ENCODE peak calls at places on chromosomes 16 and 17, in six cellular contexts. C is NCI-H524, R is hypothalamus, I is RWPE1, Y is epithelial cell of esophagus, P is EL. B is an unnamed sample.

GRCh38 chr17:1644493-1645206 is 882 bp downstream of the SCARF1 start:
- DNase-seq in Y (peak), R (no peak), C (no peak), P (peak), I (peak), B (no peak)

GRCh38 chr17:66548659-66549311 is 246.4 kb downstream of the PRKCA start:
- DNase-seq in I (no peak), C (no peak), R (no peak), Y (no peak), P (peak), B (no peak)

GRCh38 chr16:5622234-5622884 is 524.8 kb upstream of the EEF2KMT start:
- DNase-seq in R (no peak), Y (no peak), P (no peak), C (no peak), I (no peak), B (no peak)

GRCh38 chr16:2163211-2163881 is 7.8 kb downstream of the TRAF7 start:
- DNase-seq in C (no peak), R (no peak), Y (peak), P (no peak), I (peak), B (no peak)

GRCh38 chr16:19152042-19152441 is 16.0 kb upstream of the SYT17 start:
- DNase-seq in P (no peak), Y (no peak), R (no peak), C (no peak), I (no peak), B (no peak)

GRCh38 chr16:67528870-67529638 is 425 bp downstream of the RIPOR1 start:
- DNase-seq in R (no peak), Y (peak), I (peak), C (no peak), P (peak), B (no peak)

GRCh38 chr17:4189280-4189679 is 46.3 kb downstream of the CYB5D2 start:
- DNase-seq in C (no peak), Y (no peak), P (no peak), R (no peak), I (no peak), B (no peak)

GRCh38 chr16:24848065-24848464 is 2.3 kb downstream of the SLC5A11 start:
- DNase-seq in P (peak), R (no peak), Y (peak), I (no peak), C (no peak), B (no peak)

GRCh38 chr16:23365602-23366240 is 63.6 kb downstream of the SCNN1B start:
- DNase-seq in P (no peak), R (no peak), Y (no peak), I (no peak), C (no peak), B (no peak)

GRCh38 chr17:67258836-67259468 is 14.0 kb upstream of the HELZ start:
- DNase-seq in P (no peak), Y (no peak), C (no peak), R (no peak), I (no peak), B (no peak)

GRCh38 chr17:8324132-8324531 is 14.1 kb downstream of the ARHGEF15 start:
- DNase-seq in Y (no peak), C (no peak), R (no peak), I (no peak), P (no peak), B (no peak)

B was measured in tibial nerve.